ENCODE peak calls at places on chromosomes 16 and 17, in ten cellular contexts. R is lower lobe of right lung; A is effector memory CD4-positive, alpha-beta T cell; B is stromal cell of bone marrow; E is sigmoid colon; J is activated naive CD4-positive, alpha-beta T cell treated with anti-CD3 and anti-CD28 coated beads, Interleukin-2, amount 50 U/mL, for 72 hours; M is glomerular endothelial cell; D is kidney tubule cell; Q is effector memory CD8-positive, alpha-beta T cell; G is stimulated activated naive CD8-positive, alpha-beta T cell treated with anti-CD3 and anti-CD28 coated beads, Interleukin-15, amount 100 ng/mL, for 72 hours. T is an unnamed sample.

GRCh38 chr16:29843942-29844341 is 19.1 kb downstream of the CDIPT start:
- DNase-seq in R (no peak), A (no peak), B (no peak), E (no peak), J (no peak), M (no peak), D (no peak), Q (no peak), G (no peak), T (no peak)

GRCh38 chr16:10868089-10868488 is 8.9 kb upstream of the CIITA start:
- DNase-seq in R (no peak), A (no peak), B (no peak), E (no peak), J (no peak), M (no peak), D (no peak), Q (no peak), G (no peak), T (no peak)

GRCh38 chr17:8015957-8016631 is 13.7 kb downstream of the GUCY2D start:
- DNase-seq in R (peak; percentile 76), A (no peak), B (no peak), E (peak; percentile 68), J (peak; percentile 42), M (no peak), D (no peak), Q (no peak), G (no peak), T (no peak)

GRCh38 chr16:6016530-6017184 is 919.1 kb upstream of the EEF2KMT start:
- DNase-seq in R (no peak), A (no peak), B (no peak), E (no peak), J (no peak), M (no peak), D (peak; percentile 58), Q (no peak), G (no peak), T (no peak)

GRCh38 chr16:4601317-4602186 is 13.1 kb downstream of the UBALD1 start:
- DNase-seq in R (no peak), A (no peak), B (no peak), E (peak; percentile 86), J (no peak), M (no peak), D (no peak), Q (no peak), G (no peak), T (no peak)

GRCh38 chr16:73011926-73012325 is 36.0 kb downstream of the ZFHX3 start:
- DNase-seq in R (no peak), A (no peak), B (no peak), E (peak; percentile 30), J (no peak), M (no peak), D (no peak), Q (no peak), G (no peak), T (no peak)

GRCh38 chr17:36133629-36134259 is 30.1 kb downstream of the CCL4 start:
- DNase-seq in R (no peak), A (no peak), B (no peak), E (no peak), J (no peak), M (no peak), D (no peak), Q (no peak), G (no peak), T (no peak)

GRCh38 chr17:43398724-43399595 is at the start of gene ARL4D:
- DNase-seq in R (peak; percentile 93), A (peak; percentile 71), B (peak; percentile 67), E (peak; percentile 97), J (peak; percentile 84), M (no peak), D (peak; percentile 67), Q (peak; percentile 77), G (peak; percentile 78), T (peak; percentile 54)

GRCh38 chr16:67504190-67505021 is 21.1 kb upstream of the AGRP start:
- DNase-seq in R (peak; percentile 79), A (peak; percentile 8), B (no peak), E (peak; percentile 80), J (no peak), M (no peak), D (peak; percentile 51), Q (no peak), G (peak; percentile 47), T (no peak)

GRCh38 chr16:531494-532125 is 4.1 kb downstream of the CAPN15 start:
- DNase-seq in R (no peak), A (no peak), B (no peak), E (no peak), J (no peak), M (no peak), D (no peak), Q (no peak), G (no peak), T (no peak)

GRCh38 chr17:8126306-8127066 is 2.6 kb upstream of the HES7 start:
- DNase-seq in R (no peak), A (no peak), B (no peak), E (no peak), J (peak; percentile 60), M (no peak), D (peak; percentile 50), Q (no peak), G (peak; percentile 49), T (no peak)

GRCh38 chr16:48607056-48607825 is 2.7 kb downstream of the N4BP1 start:
- DNase-seq in R (peak; percentile 64), A (no peak), B (no peak), E (no peak), J (no peak), M (no peak), D (peak; percentile 68), Q (no peak), G (no peak), T (no peak)

GRCh38 chr17:75575728-75576127 is 11.9 kb upstream of the MYO15B start:
- DNase-seq in R (no peak), A (no peak), B (no peak), E (no peak), J (no peak), M (no peak), D (no peak), Q (no peak), G (no peak), T (no peak)

GRCh38 chr17:77280304-77280910 is 139.6 kb downstream of the SEC14L1 start:
- DNase-seq in R (no peak), A (no peak), B (no peak), E (no peak), J (no peak), M (peak; percentile 22), D (peak; percentile 79), Q (no peak), G (no peak), T (no peak)

GRCh38 chr17:1197379-1197778 is 17.6 kb upstream of the ABR start:
- DNase-seq in R (peak; percentile 57), A (no peak), B (peak; percentile 83), E (peak; percentile 83), J (no peak), M (no peak), D (no peak), Q (no peak), G (peak; percentile 33), T (no peak)

GRCh38 chr17:3222505-3222904 is 15.0 kb downstream of the OR1A1 start:
- DNase-seq in R (no peak), A (no peak), B (no peak), E (no peak), J (no peak), M (no peak), D (no peak), Q (no peak), G (no peak), T (no peak)

GRCh38 chr16:3774156-3774767 is 56.9 kb upstream of the TRAP1 start:
- DNase-seq in R (no peak), A (no peak), B (peak; percentile 18), E (no peak), J (no peak), M (no peak), D (no peak), Q (no peak), G (no peak), T (no peak)

GRCh38 chr17:4229627-4230026 is 34.2 kb downstream of the ANKFY1 start:
- DNase-seq in R (no peak), A (no peak), B (peak; percentile 55), E (peak; percentile 87), J (no peak), M (no peak), D (peak; percentile 76), Q (no peak), G (no peak), T (no peak)

GRCh38 chr17:82013341-82013740 is 9.3 kb downstream of the CENPX start:
- DNase-seq in R (no peak), A (no peak), B (no peak), E (peak; percentile 91), J (no peak), M (no peak), D (no peak), Q (no peak), G (no peak), T (no peak)

GRCh38 chr17:57051886-57052342 is 33.1 kb upstream of the AKAP1 start:
- DNase-seq in R (no peak), A (no peak), B (no peak), E (peak; percentile 68), J (no peak), M (no peak), D (no peak), Q (no peak), G (no peak), T (peak; percentile 99)

GRCh38 chr16:11190585-11191565 is 65.1 kb downstream of the SOCS1 start:
- DNase-seq in R (no peak), A (no peak), B (peak; percentile 11), E (no peak), J (no peak), M (no peak), D (peak; percentile 48), Q (no peak), G (no peak), T (no peak)

GRCh38 chr17:67490471-67490870 is 113.4 kb downstream of the PITPNC1 start:
- DNase-seq in R (no peak), A (no peak), B (no peak), E (no peak), J (no peak), M (no peak), D (no peak), Q (no peak), G (no peak), T (no peak)

GRCh38 chr16:64952177-64952576 is 169.7 kb downstream of the CDH11 start:
- DNase-seq in R (no peak), A (no peak), B (peak; percentile 82), E (no peak), J (no peak), M (no peak), D (peak; percentile 2), Q (no peak), G (no peak), T (no peak)

GRCh38 chr17:1029196-1029911 is 32.4 kb downstream of the TIMM22 start:
- DNase-seq in R (no peak), A (no peak), B (peak; percentile 65), E (peak; percentile 87), J (no peak), M (no peak), D (peak; percentile 62), Q (no peak), G (no peak), T (no peak)

GRCh38 chr16:89873822-89874689 is 664 bp downstream of the TCF25 start:
- DNase-seq in R (peak; percentile 97), A (peak; percentile 94), B (peak; percentile 86), E (peak; percentile 98), J (peak; percentile 95), M (peak; percentile 48), D (peak; percentile 95), Q (peak; percentile 95), G (peak; percentile 96), T (peak; percentile 18)

T was measured in NCI-H1436 treated with DMSO at 0.1 percent for 48 hours.